ENCODE peak calls at places on chromosomes 4 and X, in six cellular contexts. S is tibial artery, V is WTC11, O is smooth muscle cell of the brain vasculature, K is T follicular helper cell, B is nephron progenitor cell. I is an unnamed sample.

GRCh38 chrX:119190736-119191282 is 45.3 kb upstream of the PGRMC1 start:
- DNase-seq in S (no peak), V (no peak), O (no peak), K (no peak), B (no peak), I (peak)

GRCh38 chr4:1381181-1381621 is 25.0 kb downstream of the NKX1-1 start:
- DNase-seq in S (peak), V (no peak), O (no peak), K (no peak), B (peak), I (no peak)

GRCh38 chr4:1195894-1196401 is 23.6 kb upstream of the SPON2 start:
- DNase-seq in S (no peak), V (peak), O (no peak), K (no peak), B (no peak), I (no peak)

GRCh38 chr4:66575024-66575696 is 904.9 kb upstream of the EPHA5 start:
- DNase-seq in S (no peak), V (no peak), O (no peak), K (no peak), B (no peak), I (no peak)

GRCh38 chrX:132292753-132293152 is 73.5 kb upstream of the RAP2C start:
- DNase-seq in S (no peak), V (no peak), O (peak), K (no peak), B (peak), I (no peak)

GRCh38 chr4:24488399-24489164 is 95.8 kb downstream of the DHX15 start:
- DNase-seq in S (peak), V (peak), O (no peak), K (peak), B (peak), I (peak)

GRCh38 chr4:24070117-24070516 is 180.3 kb upstream of the PPARGC1A start:
- DNase-seq in S (no peak), V (no peak), O (no peak), K (no peak), B (no peak), I (no peak)

GRCh38 chrX:108468486-108468885 is 28.8 kb downstream of the COL4A5 start:
- DNase-seq in S (no peak), V (no peak), O (no peak), K (no peak), B (no peak), I (no peak)

GRCh38 chr4:53551281-53551864 is 39.9 kb downstream of the LNX1 start:
- DNase-seq in S (no peak), V (no peak), O (no peak), K (no peak), B (no peak), I (no peak)

GRCh38 chrX:34559325-34559724 is 97.8 kb downstream of the TMEM47 start:
- DNase-seq in S (no peak), V (peak), O (no peak), K (no peak), B (no peak), I (no peak)

GRCh38 chr4:79893441-79893840 is 179.6 kb downstream of the ANTXR2 start:
- DNase-seq in S (no peak), V (no peak), O (no peak), K (no peak), B (no peak), I (no peak)

GRCh38 chrX:68795741-68796140 is 33.1 kb upstream of the EFNB1 start:
- DNase-seq in S (no peak), V (no peak), O (no peak), K (no peak), B (no peak), I (no peak)

GRCh38 chr4:3065551-3065950 is 8.8 kb downstream of the HTT-AS start:
- DNase-seq in S (no peak), V (no peak), O (no peak), K (no peak), B (no peak), I (no peak)

GRCh38 chrX:71637848-71638247 is 19.5 kb upstream of the CXCR3 start:
- DNase-seq in S (no peak), V (no peak), O (no peak), K (no peak), B (no peak), I (no peak)

GRCh38 chr4:17578482-17578891 is 1.5 kb downstream of the LAP3 start:
- DNase-seq in S (no peak), V (no peak), O (no peak), K (no peak), B (no peak), I (no peak)